ENCODE peak calls at places on chromosomes 11 and 22, in four cellular contexts. B, G, S and T are unnamed samples.

GRCh38 chr11:83827520-83827919 is 541.4 kb upstream of the CCDC90B start:
- DNase-seq in G (no peak), B (peak; percentile 26), S (no peak), T (no peak)

GRCh38 chr11:117009905-117010605 is 88.2 kb downstream of the SIK3 start:
- DNase-seq in B (no peak), S (no peak), G (no peak), T (no peak)

GRCh38 chr11:65581928-65582327 is 6.1 kb downstream of the EHBP1L1 start:
- DNase-seq in G (no peak), B (no peak), S (no peak), T (no peak)

GRCh38 chr11:78373689-78374088 is 43.9 kb downstream of the GAB2 start:
- DNase-seq in S (no peak), B (no peak), G (no peak), T (peak; percentile 47)

GRCh38 chr11:10628506-10629236 is 60.2 kb upstream of the LYVE1 start:
- DNase-seq in S (no peak), B (no peak), G (no peak), T (no peak)

GRCh38 chr11:44631831-44632230 is 66.4 kb downstream of the CD82 start:
- DNase-seq in S (peak; percentile 11), G (no peak), B (no peak), T (no peak)

GRCh38 chr11:120182790-120183491 is 27.9 kb upstream of the OAF start:
- DNase-seq in G (no peak), S (peak; percentile 91), B (no peak), T (no peak)

GRCh38 chr11:36095716-36096115 is 151.9 kb downstream of the LDLRAD3 start:
- DNase-seq in B (peak; percentile 81), G (no peak), S (no peak), T (no peak)

GRCh38 chr11:46678741-46679130 is 21.7 kb downstream of the ARHGAP1 start:
- DNase-seq in S (no peak), B (no peak), G (no peak), T (no peak)

GRCh38 chr11:99320769-99321290 is 300.1 kb downstream of the CNTN5 start:
- DNase-seq in S (no peak), G (no peak), B (no peak), T (no peak)

GRCh38 chr11:24453129-24453723 is 43.6 kb upstream of the LUZP2 start:
- DNase-seq in B (no peak), S (no peak), G (no peak), T (no peak)

GRCh38 chr11:95917188-95918036 is 6.5 kb downstream of the MTMR2 start:
- DNase-seq in G (no peak), B (no peak), S (no peak), T (no peak)

GRCh38 chr11:100863080-100863581 is 176.0 kb downstream of the ARHGAP42 start:
- DNase-seq in S (no peak), B (peak; percentile 94), G (peak; percentile 95), T (peak; percentile 46)

GRCh38 chr22:46684706-46685105 is 53.3 kb downstream of the CERK start:
- DNase-seq in G (no peak), B (no peak), S (no peak), T (no peak)

GRCh38 chr11:41301023-41301422 is 158.4 kb downstream of the LRRC4C start:
- DNase-seq in S (no peak), B (no peak), G (no peak), T (no peak)

GRCh38 chr11:13384837-13385417 is 78.1 kb downstream of the BTBD10 start:
- DNase-seq in S (peak; percentile 36), B (peak; percentile 56), G (peak; percentile 25), T (peak; percentile 67)

GRCh38 chr11:83004855-83005556 is 66.7 kb downstream of the RAB30 start:
- DNase-seq in G (no peak), S (no peak), B (no peak), T (no peak)

GRCh38 chr11:62546244-62546936 is at the start of gene AHNAK:
- DNase-seq in B (peak; percentile 75), S (peak; percentile 92), G (peak; percentile 48), T (peak; percentile 86)

GRCh38 chr11:31769241-31769640 is 41.9 kb downstream of the PAX6 start:
- DNase-seq in G (no peak), S (no peak), B (no peak), T (no peak)

GRCh38 chr22:48968201-48968959 is 859.3 kb downstream of the BRD1 start:
- DNase-seq in G (peak; percentile 52), B (no peak), S (peak; percentile 13), T (peak; percentile 50)

GRCh38 chr22:36546932-36547331 is 18.0 kb upstream of the EIF3D start:
- DNase-seq in B (peak; percentile 91), G (no peak), S (no peak), T (no peak)

GRCh38 chr22:36930041-36930935 is 16.9 kb downstream of the CSF2RB start:
- DNase-seq in G (peak; percentile 91), B (no peak), S (no peak), T (no peak)

GRCh38 chr11:121929581-121929980 is 186.4 kb downstream of the BLID start:
- DNase-seq in G (no peak), S (no peak), B (peak; percentile 26), T (peak; percentile 74)

GRCh38 chr11:7899418-7899817 is 31.6 kb downstream of the OR10A6 start:
- DNase-seq in S (no peak), G (no peak), B (no peak), T (no peak)

GRCh38 chr22:20083891-20084546 is 4.0 kb downstream of the DGCR8 start:
- DNase-seq in S (no peak), G (no peak), B (no peak), T (no peak)

GRCh38 chr11:102177974-102178631 is 67.9 kb downstream of the YAP1 start:
- DNase-seq in B (peak; percentile 97), S (no peak), G (no peak), T (no peak)

GRCh38 chr22:30889996-30890480 is 78.5 kb downstream of the MORC2 start:
- DNase-seq in G (no peak), B (no peak), S (no peak), T (no peak)

GRCh38 chr22:28544431-28544868 is 135.2 kb downstream of the TTC28 start:
- DNase-seq in S (no peak), G (no peak), B (no peak), T (no peak)

GRCh38 chr11:12170984-12171383 is 60.6 kb downstream of the MICAL2 start:
- DNase-seq in S (no peak), B (peak; percentile 77), G (no peak), T (no peak)

GRCh38 chr11:38014405-38014804 is 1416.4 kb upstream of the RAG2 start:
- DNase-seq in G (no peak), S (no peak), B (no peak), T (no peak)

GRCh38 chr22:20282901-20283673 is 15.0 kb upstream of the RTN4R start:
- DNase-seq in B (no peak), S (no peak), G (no peak), T (no peak)

GRCh38 chr11:114678125-114679036 is at the start of gene NXPE2:
- DNase-seq in S (peak; percentile 75), G (no peak), B (peak; percentile 79), T (no peak)

GRCh38 chr22:25598609-25599008 is 34.1 kb downstream of the GRK3 start:
- DNase-seq in B (no peak), S (no peak), G (no peak), T (no peak)

GRCh38 chr11:19674420-19674819 is 38.2 kb upstream of the NAV2 start:
- DNase-seq in G (no peak), B (no peak), S (no peak), T (no peak)

GRCh38 chr11:87331273-87331672 is 293.5 kb downstream of the TMEM135 start:
- DNase-seq in G (no peak), S (no peak), B (no peak), T (no peak)

GRCh38 chr11:74085542-74085892 is 76.6 kb upstream of the UCP3 start:
- DNase-seq in G (no peak), B (no peak), S (peak; percentile 18), T (no peak)

GRCh38 chr11:35951659-35952058 is 7.8 kb downstream of the LDLRAD3 start:
- DNase-seq in G (no peak), S (no peak), B (no peak), T (no peak)

DNA sequence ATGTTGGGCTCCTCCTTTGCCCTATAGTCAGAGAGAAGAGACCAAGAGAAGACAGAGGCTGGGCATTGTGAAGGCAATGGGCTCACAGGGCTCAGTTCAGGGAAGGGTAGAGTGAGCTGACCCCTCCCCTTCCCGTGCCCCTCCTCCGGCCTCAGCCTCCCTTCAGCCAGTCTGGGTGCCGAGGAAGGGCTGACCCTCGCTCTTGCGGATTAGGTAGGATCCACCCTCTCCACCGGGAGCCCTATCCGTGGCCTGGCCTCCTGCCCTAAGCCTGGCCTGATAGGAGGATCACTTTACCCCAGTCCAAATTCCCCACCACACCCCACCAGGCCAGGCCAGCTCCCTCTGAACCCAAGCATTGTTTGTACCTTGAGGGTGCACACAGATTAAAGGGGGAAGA is 1.8 kb upstream of the PPP1R14B start:
- DNase-seq in G (no peak), B (no peak), S (no peak), T (peak; percentile 54)
- H3K4me3 ChIP-seq in G (no peak overlapping the region), B (no peak overlapping the region), S (no peak overlapping the region), T (no peak overlapping the region)

DNA sequence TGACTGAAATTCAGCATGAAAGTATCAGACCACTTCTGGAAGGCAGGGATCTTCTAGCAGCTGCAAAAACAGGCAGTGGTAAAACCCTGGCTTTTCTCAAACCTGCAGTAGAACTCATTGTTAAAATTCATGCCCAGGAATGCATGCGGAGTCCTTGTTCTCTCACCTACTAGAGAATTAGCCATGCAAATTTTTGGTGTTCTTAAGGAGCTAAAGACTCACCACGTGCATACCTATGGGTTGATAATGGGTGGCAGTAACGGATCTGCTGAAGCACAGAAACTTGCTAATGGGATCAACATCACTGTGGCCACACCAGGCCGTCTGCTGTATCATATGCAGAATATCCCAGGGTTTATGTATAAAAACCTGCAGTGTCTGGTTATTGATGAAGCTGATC is 19.1 kb downstream of the ZBTB44 start:
- DNase-seq in B (no peak), G (no peak), S (no peak), T (peak; percentile 6)
- H3K9ac ChIP-seq in B (no peak overlapping the region), G (no peak overlapping the region), S (no peak overlapping the region), T (no peak overlapping the region)

GRCh38 chr11:123179571-123179970 is 15.5 kb downstream of the CLMP start:
- DNase-seq in B (no peak), G (no peak), S (peak; percentile 62), T (no peak)

GRCh38 chr11:123181075-123181474 is 14.0 kb downstream of the CLMP start:
- DNase-seq in S (no peak), G (no peak), B (no peak), T (no peak)

GRCh38 chr11:123182101-123182500 is 12.9 kb downstream of the CLMP start:
- DNase-seq in S (no peak), G (no peak), B (no peak), T (no peak)

GRCh38 chr11:123180574-123180973 is 14.5 kb downstream of the CLMP start:
- DNase-seq in S (no peak), G (no peak), B (no peak), T (no peak)

GRCh38 chr11:123180166-123180565 is 14.9 kb downstream of the CLMP start:
- DNase-seq in G (no peak), B (no peak), S (no peak), T (no peak)
- H3K4me3 ChIP-seq in G (no peak overlapping the region), B (no peak overlapping the region), S (no peak overlapping the region), T (no peak overlapping the region)

GRCh38 chr11:118434123-118434552 is 2.2 kb upstream of the KMT2A start:
- DNase-seq in G (no peak), S (no peak), B (no peak), T (no peak)
- H3K9ac ChIP-seq in G (no peak overlapping the region), S (peak overlapping the region; percentile 89), B (peak overlapping the region; percentile 74), T (no peak overlapping the region)